ENCODE peak calls at places on chromosome 5, in six cellular contexts. One of them, this sample, is unnamed.

GRCh38 chr5:147332643-147333042 is 97.8 kb downstream of the STK32A start:
- DNase-seq in Right ventricle myocardium superior: no peak
- DNase-seq in NCI-H2029: peak
- DNase-seq in Karpas-422: no peak
- DNase-seq in astrocyte: no peak
- DNase-seq in activated T-cell treated with anti-CD3 and anti-CD28 coated beads, Interleukin-2, amount 50 U/mL, for 24 hours: no peak
- DNase-seq in this sample: peak

GRCh38 chr5:74865799-74866652 is at the start of gene FAM169A:
- DNase-seq in activated T-cell treated with anti-CD3 and anti-CD28 coated beads, Interleukin-2, amount 50 U/mL, for 24 hours: peak
- DNase-seq in Karpas-422: no peak
- DNase-seq in NCI-H2029: peak
- DNase-seq in astrocyte: peak
- DNase-seq in Right ventricle myocardium superior: peak
- DNase-seq in this sample: peak

GRCh38 chr5:180486636-180487149 is 7.5 kb upstream of the CNOT6 start:
- DNase-seq in Right ventricle myocardium superior: no peak
- DNase-seq in astrocyte: no peak
- DNase-seq in NCI-H2029: no peak
- DNase-seq in activated T-cell treated with anti-CD3 and anti-CD28 coated beads, Interleukin-2, amount 50 U/mL, for 24 hours: no peak
- DNase-seq in Karpas-422: no peak
- DNase-seq in this sample: no peak

GRCh38 chr5:10278658-10279279 is 28.7 kb downstream of the CCT5 start:
- DNase-seq in astrocyte: no peak
- DNase-seq in Karpas-422: no peak
- DNase-seq in activated T-cell treated with anti-CD3 and anti-CD28 coated beads, Interleukin-2, amount 50 U/mL, for 24 hours: no peak
- DNase-seq in Right ventricle myocardium superior: no peak
- DNase-seq in NCI-H2029: no peak
- DNase-seq in this sample: no peak

GRCh38 chr5:176365663-176366574 is 632 bp downstream of the ARL10 start:
- DNase-seq in Karpas-422: peak
- DNase-seq in Right ventricle myocardium superior: peak
- DNase-seq in astrocyte: peak
- DNase-seq in activated T-cell treated with anti-CD3 and anti-CD28 coated beads, Interleukin-2, amount 50 U/mL, for 24 hours: peak
- DNase-seq in NCI-H2029: no peak
- DNase-seq in this sample: no peak

GRCh38 chr5:134242146-134242545 is 16.3 kb upstream of the PPP2CA start:
- DNase-seq in activated T-cell treated with anti-CD3 and anti-CD28 coated beads, Interleukin-2, amount 50 U/mL, for 24 hours: no peak
- DNase-seq in Right ventricle myocardium superior: no peak
- DNase-seq in NCI-H2029: no peak
- DNase-seq in astrocyte: peak
- DNase-seq in Karpas-422: no peak
- DNase-seq in this sample: no peak

GRCh38 chr5:39253211-39253610 is 33.8 kb upstream of the FYB1 start:
- DNase-seq in NCI-H2029: no peak
- DNase-seq in Karpas-422: peak
- DNase-seq in activated T-cell treated with anti-CD3 and anti-CD28 coated beads, Interleukin-2, amount 50 U/mL, for 24 hours: no peak
- DNase-seq in astrocyte: no peak
- DNase-seq in Right ventricle myocardium superior: no peak
- DNase-seq in this sample: no peak

GRCh38 chr5:109563189-109563588 is 126.5 kb upstream of the MAN2A1 start:
- DNase-seq in Karpas-422: no peak
- DNase-seq in NCI-H2029: no peak
- DNase-seq in activated T-cell treated with anti-CD3 and anti-CD28 coated beads, Interleukin-2, amount 50 U/mL, for 24 hours: no peak
- DNase-seq in astrocyte: no peak
- DNase-seq in Right ventricle myocardium superior: no peak
- DNase-seq in this sample: no peak

GRCh38 chr5:120843390-120843980 is 379.4 kb downstream of the PRR16 start:
- DNase-seq in Right ventricle myocardium superior: no peak
- DNase-seq in astrocyte: no peak
- DNase-seq in Karpas-422: no peak
- DNase-seq in activated T-cell treated with anti-CD3 and anti-CD28 coated beads, Interleukin-2, amount 50 U/mL, for 24 hours: no peak
- DNase-seq in NCI-H2029: no peak
- DNase-seq in this sample: no peak

GRCh38 chr5:95069948-95070347 is 214.9 kb downstream of the MCTP1 start:
- DNase-seq in activated T-cell treated with anti-CD3 and anti-CD28 coated beads, Interleukin-2, amount 50 U/mL, for 24 hours: no peak
- DNase-seq in Right ventricle myocardium superior: peak
- DNase-seq in NCI-H2029: no peak
- DNase-seq in astrocyte: no peak
- DNase-seq in Karpas-422: no peak
- DNase-seq in this sample: no peak

GRCh38 chr5:141992349-141992963 is 20.4 kb downstream of the GNPDA1 start:
- DNase-seq in Right ventricle myocardium superior: peak
- DNase-seq in NCI-H2029: peak
- DNase-seq in astrocyte: peak
- DNase-seq in activated T-cell treated with anti-CD3 and anti-CD28 coated beads, Interleukin-2, amount 50 U/mL, for 24 hours: peak
- DNase-seq in Karpas-422: peak
- DNase-seq in this sample: peak